ENCODE peak calls at places on chromosome 21, in four cellular contexts. One of them, this sample, is unnamed.

GRCh38 chr21:40886006-40886405 is 39.0 kb upstream of the DSCAM start:
- ATAC-seq in stimulated activated memory B cell treated with anti-CD40 and anti-IgM and Interleukin-4, amounts not matched to agents 10 μg/mL and 1 μg/mL and 100 μg/mL, for 72 hours: no peak
- ATAC-seq in gastrocnemius medialis: no peak
- ATAC-seq in central memory CD8-positive, alpha-beta T cell: no peak
- ATAC-seq in this sample: no peak

GRCh38 chr21:25501996-25502665 is 105.2 kb downstream of the MRPL39 start:
- ATAC-seq in gastrocnemius medialis: no peak
- ATAC-seq in central memory CD8-positive, alpha-beta T cell: no peak
- ATAC-seq in stimulated activated memory B cell treated with anti-CD40 and anti-IgM and Interleukin-4, amounts not matched to agents 10 μg/mL and 1 μg/mL and 100 μg/mL, for 72 hours: peak
- ATAC-seq in this sample: no peak

GRCh38 chr21:32410291-32410690 is 2.2 kb upstream of the EVA1C start:
- ATAC-seq in stimulated activated memory B cell treated with anti-CD40 and anti-IgM and Interleukin-4, amounts not matched to agents 10 μg/mL and 1 μg/mL and 100 μg/mL, for 72 hours: no peak
- ATAC-seq in gastrocnemius medialis: no peak
- ATAC-seq in central memory CD8-positive, alpha-beta T cell: no peak
- ATAC-seq in this sample: no peak

GRCh38 chr21:44854664-44855446 is 18.6 kb downstream of the PTTG1IP start:
- ATAC-seq in stimulated activated memory B cell treated with anti-CD40 and anti-IgM and Interleukin-4, amounts not matched to agents 10 μg/mL and 1 μg/mL and 100 μg/mL, for 72 hours: no peak
- ATAC-seq in central memory CD8-positive, alpha-beta T cell: no peak
- ATAC-seq in gastrocnemius medialis: peak
- ATAC-seq in this sample: no peak

GRCh38 chr21:35995522-35996088 is 64.7 kb downstream of the SETD4 start:
- ATAC-seq in gastrocnemius medialis: no peak
- ATAC-seq in central memory CD8-positive, alpha-beta T cell: no peak
- ATAC-seq in stimulated activated memory B cell treated with anti-CD40 and anti-IgM and Interleukin-4, amounts not matched to agents 10 μg/mL and 1 μg/mL and 100 μg/mL, for 72 hours: no peak
- ATAC-seq in this sample: no peak

GRCh38 chr21:21051109-21052055 is 53.2 kb downstream of the NCAM2 start:
- ATAC-seq in stimulated activated memory B cell treated with anti-CD40 and anti-IgM and Interleukin-4, amounts not matched to agents 10 μg/mL and 1 μg/mL and 100 μg/mL, for 72 hours: no peak
- ATAC-seq in gastrocnemius medialis: no peak
- ATAC-seq in central memory CD8-positive, alpha-beta T cell: no peak
- ATAC-seq in this sample: no peak

GRCh38 chr21:38036016-38036415 is 119.8 kb upstream of the KCNJ6 start:
- ATAC-seq in central memory CD8-positive, alpha-beta T cell: no peak
- ATAC-seq in gastrocnemius medialis: no peak
- ATAC-seq in stimulated activated memory B cell treated with anti-CD40 and anti-IgM and Interleukin-4, amounts not matched to agents 10 μg/mL and 1 μg/mL and 100 μg/mL, for 72 hours: no peak
- ATAC-seq in this sample: no peak

GRCh38 chr21:37546949-37547614 is 180.5 kb downstream of the DYRK1A start:
- ATAC-seq in central memory CD8-positive, alpha-beta T cell: no peak
- ATAC-seq in stimulated activated memory B cell treated with anti-CD40 and anti-IgM and Interleukin-4, amounts not matched to agents 10 μg/mL and 1 μg/mL and 100 μg/mL, for 72 hours: no peak
- ATAC-seq in gastrocnemius medialis: no peak
- ATAC-seq in this sample: no peak

GRCh38 chr21:45535341-45536081 is 6.7 kb downstream of the SLC19A1 start:
- ATAC-seq in stimulated activated memory B cell treated with anti-CD40 and anti-IgM and Interleukin-4, amounts not matched to agents 10 μg/mL and 1 μg/mL and 100 μg/mL, for 72 hours: no peak
- ATAC-seq in gastrocnemius medialis: no peak
- ATAC-seq in central memory CD8-positive, alpha-beta T cell: no peak
- ATAC-seq in this sample: no peak

This sample was measured in gastroesophageal sphincter.